ENCODE peak calls at places on chromosomes 13 and 19, in seven cellular contexts. A is AG04450; V is hepatic stellate cell; T is NCI-H1930; Y is mucosa of gallbladder; Q is stimulated activated CD4-positive, alpha-beta T cell treated with anti-CD3 and anti-CD28 coated beads, Interleukin-12 subunit alpha, Interleukin-12 subunit beta, amount 100 ng/mL, for 4 hours; B is stimulated activated CD8-positive, alpha-beta memory T cell treated with anti-CD3 and anti-CD28 coated beads, Interleukin-15, amount 100 ng/mL, for 24 hours. C is an unnamed sample.

GRCh38 chr19:29324717-29325116 is 111.8 kb upstream of the UQCRFS1 start:
- DNase-seq in A (no peak), V (no peak), T (no peak), Y (peak; percentile 6), Q (no peak), B (no peak), C (no peak)

GRCh38 chr13:96816874-96817273 is 177.4 kb downstream of the OXGR1 start:
- DNase-seq in A (no peak), V (no peak), T (no peak), Y (no peak), Q (no peak), B (no peak), C (no peak)

GRCh38 chr13:109870281-109871017 is 84.1 kb upstream of the IRS2 start:
- DNase-seq in A (no peak), V (no peak), T (no peak), Y (peak; percentile 26), Q (no peak), B (no peak), C (no peak)

GRCh38 chr13:112596220-112596619 is 8.3 kb upstream of the TUBGCP3 start:
- DNase-seq in A (no peak), V (no peak), T (no peak), Y (no peak), Q (no peak), B (no peak), C (no peak)

GRCh38 chr19:45879055-45879454 is 6.9 kb downstream of the IRF2BP1 start:
- DNase-seq in A (no peak), V (no peak), T (no peak), Y (no peak), Q (no peak), B (no peak), C (no peak)

GRCh38 chr19:40249781-40250180 is 23.3 kb upstream of the CCNP start:
- DNase-seq in A (no peak), V (no peak), T (no peak), Y (no peak), Q (no peak), B (no peak), C (no peak)

GRCh38 chr13:105346141-105346766 is 1189.2 kb downstream of the EFNB2 start:
- DNase-seq in A (peak; percentile 52), V (peak; percentile 24), T (no peak), Y (no peak), Q (no peak), B (no peak), C (no peak)

GRCh38 chr13:97911311-97912138 is 42.0 kb upstream of the IPO5 start:
- DNase-seq in A (no peak), V (no peak), T (no peak), Y (no peak), Q (no peak), B (no peak), C (no peak)

GRCh38 chr13:35720690-35721554 is 244.4 kb upstream of the MAB21L1 start:
- DNase-seq in A (no peak), V (peak; percentile 75), T (peak; percentile 20), Y (peak; percentile 20), Q (peak; percentile 7), B (peak; percentile 5), C (peak; percentile 42)

C was measured in transverse colon.